ENCODE peak calls at places on chromosomes 13 and 19, in five cellular contexts. One of them, this sample, is unnamed.

GRCh38 chr13:99661791-99662190 is 160.5 kb downstream of the TM9SF2 start:
- DNase-seq in thyroid gland: no peak
- DNase-seq in stomach: no peak
- DNase-seq in gastrocnemius medialis: no peak
- DNase-seq in K562: no peak
- DNase-seq in this sample: no peak

GRCh38 chr19:47110521-47111080 is 3.0 kb downstream of the ZC3H4 start:
- DNase-seq in K562: no peak
- DNase-seq in thyroid gland: peak
- DNase-seq in gastrocnemius medialis: no peak
- DNase-seq in stomach: no peak
- DNase-seq in this sample: no peak

GRCh38 chr13:101149735-101150380 is 266.4 kb downstream of the NALCN start:
- DNase-seq in K562: no peak
- DNase-seq in gastrocnemius medialis: no peak
- DNase-seq in stomach: no peak
- DNase-seq in thyroid gland: no peak
- DNase-seq in this sample: peak

GRCh38 chr19:41589371-41589770 is 13.4 kb downstream of the CEACAM21 start:
- DNase-seq in stomach: no peak
- DNase-seq in gastrocnemius medialis: no peak
- DNase-seq in thyroid gland: no peak
- DNase-seq in K562: no peak
- DNase-seq in this sample: no peak

GRCh38 chr13:94617389-94618000 is 15.8 kb downstream of the GPR180 start:
- DNase-seq in K562: no peak
- DNase-seq in thyroid gland: no peak
- DNase-seq in gastrocnemius medialis: no peak
- DNase-seq in stomach: no peak
- DNase-seq in this sample: no peak

GRCh38 chr19:6199240-6199983 is 63.9 kb downstream of the ACSBG2 start:
- DNase-seq in gastrocnemius medialis: peak
- DNase-seq in K562: peak
- DNase-seq in stomach: peak
- DNase-seq in thyroid gland: peak
- DNase-seq in this sample: peak

GRCh38 chr19:1281895-1282287 is 3.8 kb upstream of the EFNA2 start:
- DNase-seq in stomach: no peak
- DNase-seq in K562: no peak
- DNase-seq in thyroid gland: no peak
- DNase-seq in gastrocnemius medialis: no peak
- DNase-seq in this sample: no peak

GRCh38 chr19:12237143-12237839 is 57.4 kb downstream of the ZNF44 start:
- DNase-seq in gastrocnemius medialis: no peak
- DNase-seq in thyroid gland: no peak
- DNase-seq in K562: peak
- DNase-seq in stomach: no peak
- DNase-seq in this sample: no peak

GRCh38 chr13:42040730-42041016 is 7.8 kb upstream of the DGKH start:
- DNase-seq in K562: peak
- DNase-seq in gastrocnemius medialis: no peak
- DNase-seq in thyroid gland: no peak
- DNase-seq in stomach: no peak
- DNase-seq in this sample: no peak

GRCh38 chr13:38418286-38418685 is 68.6 kb downstream of the UFM1 start:
- DNase-seq in thyroid gland: no peak
- DNase-seq in K562: no peak
- DNase-seq in gastrocnemius medialis: no peak
- DNase-seq in stomach: no peak
- DNase-seq in this sample: no peak

GRCh38 chr19:38545596-38545995 is 72.2 kb downstream of the MAP4K1 start:
- DNase-seq in thyroid gland: no peak
- DNase-seq in gastrocnemius medialis: no peak
- DNase-seq in stomach: no peak
- DNase-seq in K562: no peak
- DNase-seq in this sample: no peak

GRCh38 chr19:2201473-2202148 is 34.5 kb downstream of the PLEKHJ1 start:
- DNase-seq in stomach: no peak
- DNase-seq in thyroid gland: no peak
- DNase-seq in gastrocnemius medialis: no peak
- DNase-seq in K562: no peak
- DNase-seq in this sample: peak

GRCh38 chr19:48968179-48968661 is 3.1 kb downstream of the FTL start:
- DNase-seq in thyroid gland: peak
- DNase-seq in gastrocnemius medialis: peak
- DNase-seq in K562: no peak
- DNase-seq in stomach: no peak
- DNase-seq in this sample: no peak

GRCh38 chr19:48966541-48967345 is 1.6 kb downstream of the FTL start:
- DNase-seq in stomach: no peak
- DNase-seq in thyroid gland: peak
- DNase-seq in gastrocnemius medialis: peak
- DNase-seq in K562: no peak
- DNase-seq in this sample: no peak

GRCh38 chr19:48968813-48969218 is 3.7 kb downstream of the FTL start:
- DNase-seq in stomach: no peak
- DNase-seq in gastrocnemius medialis: peak
- DNase-seq in thyroid gland: peak
- DNase-seq in K562: no peak
- DNase-seq in this sample: no peak

GRCh38 chr19:48965806-48966540 is 864 bp downstream of the FTL start:
- DNase-seq in stomach: peak
- DNase-seq in gastrocnemius medialis: peak
- DNase-seq in K562: peak
- DNase-seq in thyroid gland: peak
- DNase-seq in this sample: no peak

GRCh38 chr19:48967346-48968178 is 2.5 kb downstream of the FTL start:
- DNase-seq in gastrocnemius medialis: peak
- DNase-seq in K562: no peak
- DNase-seq in stomach: no peak
- DNase-seq in thyroid gland: peak
- DNase-seq in this sample: no peak
- TF ChIP-seq POLR2A in gastrocnemius medialis: no peak
- TF ChIP-seq POLR2A in K562: peak
- TF ChIP-seq POLR2A in stomach: no peak
- TF ChIP-seq POLR2A in thyroid gland: no peak
- TF ChIP-seq POLR2A in this sample: no peak

GRCh38 chr19:9498183-9498902 is at the start of gene ZNF560:
- DNase-seq in stomach: no peak
- DNase-seq in gastrocnemius medialis: no peak
- DNase-seq in thyroid gland: no peak
- DNase-seq in K562: peak
- DNase-seq in this sample: no peak

GRCh38 chr19:9494096-9494495 is 4.3 kb downstream of the ZNF560 start:
- DNase-seq in stomach: no peak
- DNase-seq in K562: no peak
- DNase-seq in thyroid gland: no peak
- DNase-seq in gastrocnemius medialis: no peak
- DNase-seq in this sample: no peak
- TF ChIP-seq POLR2A in stomach: no peak
- TF ChIP-seq POLR2A in K562: no peak
- TF ChIP-seq POLR2A in thyroid gland: no peak
- TF ChIP-seq POLR2A in gastrocnemius medialis: no peak
- TF ChIP-seq POLR2A in this sample: no peak

GRCh38 chr19:29241324-29241723 is 28.4 kb upstream of the UQCRFS1 start:
- DNase-seq in stomach: no peak
- DNase-seq in gastrocnemius medialis: no peak
- DNase-seq in K562: no peak
- DNase-seq in thyroid gland: no peak
- DNase-seq in this sample: no peak

GRCh38 chr19:29233591-29233990 is 20.6 kb upstream of the UQCRFS1 start:
- DNase-seq in thyroid gland: no peak
- DNase-seq in gastrocnemius medialis: no peak
- DNase-seq in K562: no peak
- DNase-seq in stomach: no peak
- DNase-seq in this sample: no peak

GRCh38 chr19:29245221-29245620 is 32.3 kb upstream of the UQCRFS1 start:
- DNase-seq in gastrocnemius medialis: no peak
- DNase-seq in K562: no peak
- DNase-seq in stomach: no peak
- DNase-seq in thyroid gland: no peak
- DNase-seq in this sample: no peak

GRCh38 chr19:29239220-29239776 is 26.3 kb upstream of the UQCRFS1 start:
- DNase-seq in thyroid gland: no peak
- DNase-seq in stomach: no peak
- DNase-seq in gastrocnemius medialis: no peak
- DNase-seq in K562: no peak
- DNase-seq in this sample: no peak
- TF ChIP-seq POLR2A in thyroid gland: no peak
- TF ChIP-seq POLR2A in stomach: no peak
- TF ChIP-seq POLR2A in gastrocnemius medialis: no peak
- TF ChIP-seq POLR2A in K562: no peak
- TF ChIP-seq POLR2A in this sample: no peak

DNA sequence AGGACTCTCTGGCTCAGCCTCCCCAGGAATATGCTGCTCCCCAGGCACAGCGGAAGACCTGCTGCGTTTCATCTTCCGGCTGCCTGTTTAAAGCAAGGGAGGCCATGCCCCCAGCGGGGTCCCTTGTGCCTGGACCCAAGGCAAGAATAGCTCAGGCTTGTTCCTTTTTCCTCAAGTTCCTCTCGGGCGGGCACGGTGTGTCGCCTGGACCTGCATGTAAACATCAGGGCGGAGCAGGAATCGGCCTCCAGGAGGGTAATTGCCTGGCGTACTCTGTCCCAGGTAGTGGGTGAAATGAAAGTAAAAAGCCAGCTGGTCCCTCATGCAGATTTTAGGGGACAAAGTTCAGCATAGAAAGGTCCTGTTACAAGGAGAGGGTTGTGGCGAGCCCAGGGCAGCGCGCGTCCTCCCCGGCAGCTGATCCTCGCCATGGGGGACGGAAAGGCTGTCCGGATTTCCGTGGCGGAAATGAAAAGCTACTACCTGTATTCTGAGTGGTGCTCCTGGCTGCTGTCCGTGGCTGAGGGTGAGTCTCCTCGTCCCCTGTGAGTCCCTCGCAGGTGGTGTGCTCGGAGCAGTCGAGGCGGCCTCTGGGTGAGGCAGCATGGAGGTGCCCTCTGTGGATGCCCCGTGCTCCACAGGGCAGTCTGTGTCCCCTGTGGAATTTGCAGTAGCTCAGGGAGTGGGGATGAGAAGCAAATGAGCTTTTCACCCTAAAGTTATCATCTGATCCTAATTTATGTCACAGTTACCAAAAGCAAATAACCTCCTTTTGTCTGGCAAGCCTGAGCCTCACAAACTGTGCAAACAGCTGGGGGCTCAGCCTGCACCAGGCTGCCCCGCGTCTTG is 16.2 kb downstream of the MCF2L start:
- DNase-seq in gastrocnemius medialis: no peak
- DNase-seq in thyroid gland: no peak
- DNase-seq in stomach: peak
- DNase-seq in K562: no peak
- DNase-seq in this sample: no peak
- TF ChIP-seq POLR2A in gastrocnemius medialis: no peak
- TF ChIP-seq POLR2A in thyroid gland: no peak
- TF ChIP-seq POLR2A in stomach: no peak
- TF ChIP-seq POLR2A in K562: no peak
- TF ChIP-seq POLR2A in this sample: no peak

GRCh38 chr13:89865331-89865833 is 1482.1 kb upstream of the MIR17HG start:
- DNase-seq in stomach: no peak
- DNase-seq in gastrocnemius medialis: no peak
- DNase-seq in thyroid gland: no peak
- DNase-seq in K562: no peak
- DNase-seq in this sample: no peak

GRCh38 chr13:89862011-89862690 is 1485.3 kb upstream of the MIR17HG start:
- DNase-seq in stomach: no peak
- DNase-seq in K562: no peak
- DNase-seq in gastrocnemius medialis: no peak
- DNase-seq in thyroid gland: no peak
- DNase-seq in this sample: no peak

GRCh38 chr13:89857502-89857901 is 1490.0 kb upstream of the MIR17HG start:
- DNase-seq in K562: no peak
- DNase-seq in stomach: no peak
- DNase-seq in thyroid gland: no peak
- DNase-seq in gastrocnemius medialis: no peak
- DNase-seq in this sample: no peak

DNA sequence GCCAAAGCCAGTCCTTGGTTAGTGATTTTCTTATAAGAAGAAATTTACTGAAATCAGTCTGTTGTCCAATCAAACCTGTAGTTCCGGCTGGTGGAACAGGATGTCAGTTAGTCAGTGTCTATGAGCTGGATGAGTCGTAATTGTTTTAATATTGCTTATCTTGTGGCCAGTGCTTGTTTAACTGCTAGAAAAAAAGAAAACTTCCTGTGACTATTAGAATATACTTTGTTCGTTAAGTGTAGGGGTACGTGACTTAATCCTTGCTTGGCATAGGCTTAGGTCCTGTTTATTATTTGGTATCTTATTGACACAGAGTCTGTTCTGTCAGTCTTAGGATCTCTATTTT is 1484.8 kb upstream of the MIR17HG start:
- DNase-seq in thyroid gland: no peak
- DNase-seq in stomach: no peak
- DNase-seq in K562: no peak
- DNase-seq in gastrocnemius medialis: no peak
- DNase-seq in this sample: no peak
- TF ChIP-seq POLR2A in thyroid gland: no peak
- TF ChIP-seq POLR2A in stomach: no peak
- TF ChIP-seq POLR2A in K562: no peak
- TF ChIP-seq POLR2A in gastrocnemius medialis: no peak
- TF ChIP-seq POLR2A in this sample: no peak